ENCODE peak calls at places on chromosomes 7 and 10, in six cellular contexts. One of them, this sample, is unnamed.

GRCh38 chr10:101444058-101444457 is 90.1 kb downstream of the BTRC start:
- DNase-seq in A549: peak
- DNase-seq in A172: no peak
- DNase-seq in NT2/D1: no peak
- DNase-seq in AG08396: peak
- DNase-seq in endothelial cell: no peak
- DNase-seq in this sample: no peak

GRCh38 chr7:19408821-19409220 is 263.6 kb upstream of the FERD3L start:
- DNase-seq in A549: no peak
- DNase-seq in A172: no peak
- DNase-seq in NT2/D1: no peak
- DNase-seq in endothelial cell: no peak
- DNase-seq in AG08396: no peak
- DNase-seq in this sample: no peak

GRCh38 chr7:106485919-106486318 is 175.0 kb downstream of the CCDC71L start:
- DNase-seq in NT2/D1: no peak
- DNase-seq in AG08396: no peak
- DNase-seq in A172: no peak
- DNase-seq in endothelial cell: no peak
- DNase-seq in A549: no peak
- DNase-seq in this sample: no peak

GRCh38 chr7:35280854-35281253 is 27.0 kb upstream of the TBX20 start:
- DNase-seq in A549: no peak
- DNase-seq in AG08396: no peak
- DNase-seq in NT2/D1: no peak
- DNase-seq in A172: no peak
- DNase-seq in endothelial cell: no peak
- DNase-seq in this sample: no peak

GRCh38 chr7:46459942-46460341 is 538.9 kb upstream of the IGFBP3 start:
- DNase-seq in A549: no peak
- DNase-seq in endothelial cell: no peak
- DNase-seq in A172: no peak
- DNase-seq in AG08396: no peak
- DNase-seq in NT2/D1: no peak
- DNase-seq in this sample: no peak

GRCh38 chr7:73831656-73832579 is 1.1 kb downstream of the CLDN4 start:
- DNase-seq in endothelial cell: no peak
- DNase-seq in A172: no peak
- DNase-seq in A549: no peak
- DNase-seq in AG08396: no peak
- DNase-seq in NT2/D1: no peak
- DNase-seq in this sample: peak

GRCh38 chr10:85280014-85280413 is 951.6 kb downstream of the CCSER2 start:
- DNase-seq in AG08396: no peak
- DNase-seq in endothelial cell: no peak
- DNase-seq in A549: no peak
- DNase-seq in A172: peak
- DNase-seq in NT2/D1: peak
- DNase-seq in this sample: no peak

GRCh38 chr7:66925255-66925654 is 4.2 kb downstream of the TMEM248 start:
- DNase-seq in A172: no peak
- DNase-seq in AG08396: no peak
- DNase-seq in A549: no peak
- DNase-seq in NT2/D1: no peak
- DNase-seq in endothelial cell: no peak
- DNase-seq in this sample: no peak

GRCh38 chr10:72076756-72077155 is 11.6 kb downstream of the SPOCK2 start:
- DNase-seq in endothelial cell: no peak
- DNase-seq in NT2/D1: no peak
- DNase-seq in AG08396: no peak
- DNase-seq in A549: no peak
- DNase-seq in A172: no peak
- DNase-seq in this sample: no peak

GRCh38 chr7:20539201-20539600 is 76.3 kb upstream of the ABCB5 start:
- DNase-seq in A172: peak
- DNase-seq in NT2/D1: peak
- DNase-seq in A549: peak
- DNase-seq in endothelial cell: no peak
- DNase-seq in AG08396: no peak
- DNase-seq in this sample: no peak

GRCh38 chr10:122510326-122510725 is 49.0 kb downstream of the HTRA1 start:
- DNase-seq in A549: no peak
- DNase-seq in AG08396: no peak
- DNase-seq in A172: no peak
- DNase-seq in NT2/D1: no peak
- DNase-seq in endothelial cell: no peak
- DNase-seq in this sample: no peak